ENCODE peak calls at places on chromosomes 2 and 18, in five cellular contexts. X is mesenchymal stem cell, D is H1, O is H9, M is trophoblast cell. A is an unnamed sample.
A peak's percentile ranks its signal among the peaks of the same experiment; 100 is the strongest.

GRCh38 chr2:28412625-28413151 is 20.0 kb downstream of the FOSL2 start:
- DNase-seq in O (no peak), X (no peak), D (no peak), M (no peak), A (no peak)

GRCh38 chr2:118474151-118474561 is 373.3 kb downstream of the EN1 start:
- DNase-seq in X (no peak), D (no peak), O (no peak), M (no peak), A (no peak)

GRCh38 chr2:41741951-41742563 is 305.8 kb upstream of the PKDCC start:
- DNase-seq in D (no peak), O (no peak), M (no peak), X (no peak), A (no peak)

GRCh38 chr2:42754021-42754775 is 9.7 kb downstream of the OXER1 start:
- DNase-seq in D (no peak), O (no peak), X (no peak), M (no peak), A (no peak)

GRCh38 chr2:45331034-45331786 is 279.9 kb downstream of the SRBD1 start:
- DNase-seq in M (no peak), X (no peak), D (no peak), O (no peak), A (no peak)

GRCh38 chr18:35026407-35027061 is 14.7 kb upstream of the MAPRE2 start:
- DNase-seq in X (no peak), D (no peak), M (no peak), O (peak; percentile 39), A (no peak)

GRCh38 chr18:11411021-11411420 is 198.4 kb upstream of the SLC35G4 start:
- DNase-seq in X (no peak), O (no peak), M (no peak), D (no peak), A (no peak)

GRCh38 chr2:188475945-188476344 is 184.3 kb downstream of the GULP1 start:
- DNase-seq in M (peak; percentile 89), X (no peak), O (no peak), D (no peak), A (no peak)

GRCh38 chr2:206974556-206974955 is 35.2 kb downstream of the CPO start:
- DNase-seq in X (no peak), M (no peak), D (no peak), O (no peak), A (no peak)

GRCh38 chr2:14297906-14298305 is 334.6 kb upstream of the LRATD1 start:
- DNase-seq in X (no peak), M (peak; percentile 12), D (no peak), O (no peak), A (no peak)

GRCh38 chr18:69951182-69951581 is 3.5 kb upstream of the CD226 start:
- DNase-seq in X (peak; percentile 23), D (no peak), O (no peak), M (peak; percentile 28), A (no peak)

GRCh38 chr2:1807167-1807566 is 62.9 kb upstream of the PXDN start:
- DNase-seq in D (no peak), O (no peak), M (no peak), X (no peak), A (no peak)

GRCh38 chr18:79365701-79366100 is 30.0 kb upstream of the NFATC1 start:
- DNase-seq in X (no peak), O (no peak), M (no peak), D (no peak), A (no peak)

GRCh38 chr2:105873721-105874120 is 129.0 kb downstream of the NCK2 start:
- DNase-seq in X (peak; percentile 90), O (no peak), M (no peak), D (no peak), A (peak; percentile 27)

GRCh38 chr2:9805435-9806297 is 37.6 kb upstream of the TAF1B start:
- DNase-seq in O (no peak), D (no peak), M (no peak), X (peak; percentile 67), A (no peak)

GRCh38 chr2:8636041-8636491 is 45.8 kb upstream of the ID2 start:
- DNase-seq in D (no peak), X (peak; percentile 38), O (no peak), M (no peak), A (peak; percentile 31)

GRCh38 chr2:88933980-88934379 is 242.5 kb downstream of the RPIA start:
- DNase-seq in O (no peak), X (no peak), M (peak; percentile 84), D (no peak), A (no peak)

GRCh38 chr2:197813093-197813787 is 8.8 kb downstream of the PLCL1 start:
- DNase-seq in D (no peak), X (peak; percentile 54), O (peak; percentile 28), M (peak; percentile 38), A (no peak)

GRCh38 chr2:235694721-235695601 is 201.1 kb downstream of the AGAP1 start:
- DNase-seq in D (no peak), M (no peak), O (no peak), X (no peak), A (no peak)

GRCh38 chr18:45519881-45520280 is 95.4 kb upstream of the SLC14A2 start:
- DNase-seq in M (peak; percentile 49), O (no peak), X (no peak), D (no peak), A (no peak)

GRCh38 chr18:21741511-21742322 is 1.1 kb downstream of the MIB1 start:
- DNase-seq in D (peak; percentile 63), X (peak; percentile 43), M (peak; percentile 28), O (peak; percentile 35), A (peak; percentile 21)

GRCh38 chr18:48548404-48548771 is 9.6 kb downstream of the CTIF start:
- DNase-seq in X (peak; percentile 81), M (no peak), O (no peak), D (no peak), A (no peak)

GRCh38 chr2:189541591-189541990 is 39.0 kb downstream of the SLC40A1 start:
- DNase-seq in D (no peak), X (no peak), M (no peak), O (no peak), A (no peak)

GRCh38 chr2:189370719-189371118 is 70.6 kb upstream of the WDR75 start:
- DNase-seq in D (no peak), O (no peak), X (peak; percentile 50), M (no peak), A (no peak)

GRCh38 chr2:230902180-230902899 is 22.7 kb downstream of the GPR55 start:
- DNase-seq in O (peak; percentile 85), M (peak; percentile 63), X (peak; percentile 71), D (peak; percentile 78), A (peak; percentile 54)

GRCh38 chr2:60938301-60938700 is 56.9 kb downstream of the REL start:
- DNase-seq in O (no peak), X (no peak), M (no peak), D (no peak), A (no peak)

GRCh38 chr2:204982303-204982702 is 437.0 kb downstream of the PARD3B start:
- DNase-seq in D (no peak), X (peak; percentile 24), O (peak; percentile 36), M (no peak), A (no peak)

GRCh38 chr2:231714639-231715498 is 6.5 kb downstream of the PTMA start:
- DNase-seq in M (peak; percentile 99), X (peak; percentile 73), D (peak; percentile 96), O (peak; percentile 93), A (peak; percentile 86)

GRCh38 chr2:71513096-71513495 is 59.7 kb downstream of the DYSF start:
- DNase-seq in O (peak; percentile 21), X (no peak), D (no peak), M (no peak), A (no peak)

DNA sequence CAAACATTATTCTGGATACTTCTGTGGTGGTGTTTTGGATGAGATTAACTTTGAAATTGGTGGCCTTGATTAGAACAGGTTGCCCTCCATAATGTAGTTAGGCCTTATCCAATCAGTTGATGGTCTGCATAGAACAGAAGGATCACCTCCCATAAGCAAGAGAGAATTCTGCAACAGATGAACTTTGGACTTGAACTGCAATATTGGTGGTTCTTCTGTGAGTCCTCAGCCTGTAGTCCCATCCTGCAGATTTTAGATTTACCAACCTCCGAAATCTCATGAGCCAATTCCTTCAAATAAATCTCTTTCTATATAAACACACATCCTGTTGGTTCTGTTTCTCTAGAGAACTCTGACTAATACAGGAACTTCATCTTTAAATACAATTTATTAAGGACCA is 81.9 kb downstream of the IRS1 start:
- DNase-seq in M (no peak), D (no peak), X (no peak), O (no peak), A (no peak)
- H2BK12ac ChIP-seq in M (no peak overlapping the region), D (no peak overlapping the region), X (no peak overlapping the region), O (no peak overlapping the region), A (no peak overlapping the region)

GRCh38 chr18:36130039-36130831 is 536 bp downstream of the ELP2 start:
- DNase-seq in M (no peak), O (no peak), D (no peak), X (no peak), A (peak; percentile 0)
- H3K18ac ChIP-seq in M (peak overlapping the region; percentile 30), O (no peak overlapping the region), D (peak overlapping the region; percentile 71), X (peak overlapping the region; percentile 78), A (peak overlapping the region; percentile 92)

DNA sequence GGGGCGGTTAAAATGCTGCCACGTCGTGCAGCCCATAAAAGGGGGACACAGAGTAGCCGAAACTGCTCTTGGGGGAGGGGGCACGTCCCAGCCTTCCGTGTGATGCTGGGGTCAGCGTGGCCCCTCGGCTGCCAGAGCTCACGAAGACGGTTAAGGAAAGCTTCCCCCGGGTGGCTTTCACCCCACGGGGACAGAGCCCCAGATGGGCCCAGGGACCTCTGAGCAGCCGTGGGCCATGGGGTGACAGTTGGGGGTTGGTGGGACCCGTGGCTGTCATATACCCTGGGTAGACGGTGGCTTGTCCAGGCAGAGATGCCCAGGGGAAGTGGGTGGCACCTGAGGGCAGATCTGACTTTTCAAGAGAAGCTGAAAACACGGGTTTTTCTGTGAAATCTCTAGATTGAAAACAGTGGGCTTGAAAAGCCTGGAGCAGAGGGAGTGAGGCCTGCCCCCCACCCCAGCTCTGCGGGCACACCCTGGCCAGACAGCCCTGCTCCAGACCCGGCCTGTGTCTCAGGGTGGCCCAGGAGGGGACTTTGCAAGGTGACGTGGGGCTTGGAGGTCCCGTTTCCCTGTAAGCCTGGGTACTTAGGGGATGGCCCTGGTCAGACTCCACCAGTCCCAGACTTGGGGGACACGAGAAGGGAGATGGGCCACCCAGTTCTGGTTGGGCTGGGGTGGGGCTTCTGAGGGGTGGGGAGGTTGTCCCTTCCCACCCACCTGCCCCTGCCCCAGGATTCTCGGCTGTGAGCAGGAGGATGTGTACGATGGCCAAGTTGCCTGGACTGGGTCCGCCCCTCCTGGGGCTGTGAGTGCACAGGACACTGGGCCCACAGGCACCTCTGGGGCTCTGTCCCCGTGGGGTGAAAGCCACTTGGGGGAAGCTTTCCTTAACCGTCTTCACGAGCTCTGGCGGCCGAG is 650 bp downstream of the NEU4 start:
- DNase-seq in M (no peak), D (no peak), O (no peak), X (no peak), A (no peak)
- H3K4me2 ChIP-seq in M (no peak overlapping the region), D (no peak overlapping the region), O (no peak overlapping the region), X (no peak overlapping the region), A (no peak overlapping the region)

DNA sequence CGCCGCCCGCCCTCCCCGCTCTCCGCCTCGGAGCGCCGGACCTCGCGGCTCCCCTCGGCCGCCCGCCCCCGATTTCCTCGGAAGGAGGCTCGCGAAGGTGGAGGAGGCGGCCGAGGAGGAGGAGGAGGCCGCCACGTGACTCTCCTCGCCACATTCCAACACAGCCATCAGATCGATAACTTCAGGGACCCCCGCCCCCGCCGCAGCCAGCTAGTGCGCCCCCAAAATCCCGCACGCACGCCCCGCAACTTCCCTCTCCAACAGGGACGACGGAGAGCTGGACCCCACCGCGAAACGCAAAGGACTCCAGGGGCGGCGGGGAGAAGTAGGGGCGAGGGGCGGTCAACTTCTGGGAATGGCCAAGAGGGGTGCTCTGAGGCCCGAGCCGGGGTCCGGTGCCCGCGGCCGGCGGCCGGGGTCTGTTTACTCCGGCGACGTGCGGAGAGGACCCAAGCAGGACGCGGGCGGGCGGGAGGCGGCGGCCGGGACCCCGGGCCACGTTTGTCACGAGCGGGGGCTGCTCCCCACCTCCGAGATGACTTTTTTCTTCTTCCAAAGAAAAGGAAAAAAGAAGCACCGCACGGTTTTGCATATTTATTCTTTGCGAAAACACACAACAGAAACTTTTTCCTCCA is 1.9 kb downstream of the ZNF521 start:
- DNase-seq in X (peak; percentile 32), O (peak; percentile 41), M (no peak), D (peak; percentile 71), A (peak; percentile 41)
- H2BK12ac ChIP-seq in X (no peak overlapping the region), O (no peak overlapping the region), M (no peak overlapping the region), D (no peak overlapping the region), A (no peak overlapping the region)